ENCODE peak calls at places on chromosomes 7 and 10, in five cellular contexts. B is AG04449, X is GM13976, S is PC-3, W is endothelial cell. H is an unnamed sample.

GRCh38 chr10:52447931-52448353 is 133.9 kb downstream of the DKK1 start:
- DNase-seq in B (no peak), X (no peak), S (peak; percentile 67), W (no peak), H (no peak)

GRCh38 chr10:33706746-33707145 is 372.3 kb upstream of the NRP1 start:
- DNase-seq in B (no peak), X (no peak), S (peak; percentile 57), W (no peak), H (peak; percentile 15)

GRCh38 chr7:75638607-75639070 is 100.1 kb downstream of the HIP1 start:
- DNase-seq in B (no peak), X (peak; percentile 46), S (peak; percentile 35), W (peak; percentile 70), H (no peak)

GRCh38 chr10:114167985-114168384 is 6.0 kb downstream of the CCDC186 start:
- DNase-seq in B (no peak), X (no peak), S (no peak), W (no peak), H (no peak)

GRCh38 chr10:82245906-82246305 is 370.9 kb downstream of the NRG3 start:
- DNase-seq in B (no peak), X (no peak), S (no peak), W (no peak), H (no peak)

GRCh38 chr10:58212622-58213021 is 55.1 kb downstream of the IPMK start:
- DNase-seq in B (no peak), X (no peak), S (no peak), W (no peak), H (no peak)

GRCh38 chr7:45073031-45073842 is 15.5 kb downstream of the NACAD start:
- DNase-seq in B (no peak), X (no peak), S (no peak), W (no peak), H (no peak)

GRCh38 chr10:7856685-7857084 is 38.4 kb downstream of the TAF3 start:
- DNase-seq in B (no peak), X (no peak), S (no peak), W (no peak), H (no peak)

GRCh38 chr10:118412918-118413317 is 70.8 kb upstream of the FAM204A start:
- DNase-seq in B (no peak), X (no peak), S (no peak), W (no peak), H (no peak)

GRCh38 chr7:137696376-137696775 is 150.4 kb downstream of the DGKI start:
- DNase-seq in B (no peak), X (no peak), S (no peak), W (no peak), H (no peak)

DNA sequence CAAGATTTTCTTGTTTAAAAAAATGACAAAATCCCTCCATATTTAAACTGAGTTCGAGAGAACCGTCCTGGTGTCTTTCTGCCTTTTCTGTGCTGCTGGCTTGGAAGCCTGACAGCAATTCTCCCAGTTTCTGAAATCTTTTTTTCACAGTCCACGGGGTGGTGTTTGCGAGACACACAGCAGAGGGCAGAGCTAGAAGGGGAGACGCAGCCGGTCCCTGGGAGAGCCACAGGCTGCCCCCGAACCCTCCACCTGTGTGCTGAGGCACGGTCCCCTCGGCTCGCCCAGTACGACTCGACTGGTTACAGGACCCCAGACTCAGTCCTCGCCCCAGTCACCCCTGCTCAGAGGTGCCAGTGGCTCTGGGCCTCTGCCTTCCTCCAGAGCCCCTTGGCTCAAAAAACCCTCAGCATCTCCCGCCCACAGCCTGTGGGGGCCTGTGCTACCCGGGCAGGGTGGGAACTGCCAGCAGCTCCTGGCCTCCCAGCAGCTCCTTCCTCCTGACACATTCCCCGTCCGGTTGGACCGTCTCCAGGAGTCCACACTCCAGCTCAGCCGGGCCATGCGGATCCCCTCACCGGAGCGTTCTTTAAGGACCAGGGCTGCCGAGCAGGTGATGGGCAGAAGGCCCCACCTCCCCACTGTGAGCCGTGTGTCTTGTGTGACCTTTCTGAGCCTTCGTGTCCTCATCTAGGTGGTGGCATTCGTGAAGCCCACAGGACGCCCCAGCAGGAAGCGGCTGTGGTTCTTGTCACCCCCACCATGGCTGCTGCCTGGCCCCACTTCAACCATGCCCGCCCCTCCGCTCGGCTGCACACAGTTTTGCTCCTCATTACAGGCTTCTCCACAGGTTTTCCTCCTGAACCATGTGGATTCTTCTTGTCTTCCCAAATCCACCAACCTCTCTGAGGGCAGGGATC is 52.3 kb upstream of the EN2 start:
- DNase-seq in B (no peak), X (no peak), S (peak; percentile 9), W (peak; percentile 28), H (no peak)
- TF ChIP-seq CTCF in B (no peak), X (no peak), S (peak; percentile 27), W (no peak), H (no peak)

GRCh38 chr10:131246089-131246488 is 65.4 kb downstream of the TCERG1L start:
- DNase-seq in B (no peak), X (no peak), S (no peak), W (no peak), H (no peak)
- TF ChIP-seq CTCF in B (no peak), X (no peak), S (no peak), W (no peak), H (no peak)

DNA sequence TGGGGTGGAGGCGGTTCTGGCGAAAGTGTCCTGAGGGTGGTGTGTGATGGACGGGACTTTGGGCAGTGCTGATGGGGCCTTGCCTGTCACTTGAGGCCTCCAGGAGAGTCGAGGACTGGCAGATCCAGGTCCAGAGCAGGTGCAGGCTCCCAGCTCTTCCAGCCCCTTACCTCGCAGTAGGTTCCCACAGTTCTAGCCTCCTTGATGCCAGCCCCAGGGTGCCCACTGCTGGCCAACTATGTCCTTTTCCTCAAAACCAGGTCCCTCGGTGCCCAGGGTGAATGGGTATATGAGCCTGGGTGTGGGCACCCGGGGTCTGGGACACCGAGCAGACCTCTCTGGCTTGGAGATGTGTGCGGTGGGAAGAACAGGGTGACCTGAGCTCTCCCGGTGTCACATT is 8.3 kb downstream of the FAM20C start:
- DNase-seq in B (no peak), X (no peak), S (peak; percentile 17), W (no peak), H (no peak)
- TF ChIP-seq CTCF in B (peak; percentile 7), X (no peak), S (peak; percentile 42), W (no peak), H (no peak)

DNA sequence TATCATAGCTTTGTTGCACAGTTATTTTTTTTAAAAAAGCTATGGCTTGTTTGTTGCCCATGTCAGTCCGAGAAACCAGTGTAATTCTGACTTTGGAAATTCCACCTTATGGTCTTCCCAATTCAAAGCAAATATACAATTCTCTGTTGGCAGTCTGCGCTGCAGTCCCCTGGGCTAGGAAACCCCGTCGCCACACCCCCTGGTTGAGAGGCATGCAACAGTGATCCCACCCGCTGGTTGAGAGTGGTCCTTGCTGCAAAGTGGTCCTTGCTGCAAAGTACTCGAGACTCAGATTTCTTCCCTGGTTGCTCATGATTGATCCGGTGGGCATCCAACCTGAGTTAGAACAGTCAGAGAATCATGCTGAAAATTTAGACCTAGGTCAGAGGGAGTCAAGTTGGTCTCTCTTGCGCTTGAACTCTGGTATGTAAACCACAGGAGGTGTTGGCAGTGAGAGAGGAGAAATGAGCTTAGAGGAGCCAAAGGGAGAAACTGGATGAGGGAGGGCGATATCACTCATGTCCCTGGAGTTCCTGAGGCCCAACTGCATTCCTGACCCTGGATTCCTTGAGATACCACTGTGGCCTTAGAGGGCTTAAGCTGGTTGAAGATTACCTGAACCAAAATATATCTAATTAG is 45.0 kb upstream of the STK17A start:
- DNase-seq in B (no peak), X (no peak), S (no peak), W (no peak), H (no peak)
- TF ChIP-seq CTCF in B (no peak), X (no peak), S (no peak), W (no peak), H (no peak)

GRCh38 chr10:3544561-3544960 is 240.4 kb downstream of the KLF6 start:
- DNase-seq in B (no peak), X (no peak), S (no peak), W (no peak), H (no peak)

GRCh38 chr10:3538291-3538849 is 246.6 kb downstream of the KLF6 start:
- DNase-seq in B (no peak), X (no peak), S (peak; percentile 40), W (no peak), H (no peak)

GRCh38 chr10:3539696-3540383 is 245.2 kb downstream of the KLF6 start:
- DNase-seq in B (no peak), X (no peak), S (no peak), W (no peak), H (no peak)

GRCh38 chr10:3538850-3539531 is 246.0 kb downstream of the KLF6 start:
- DNase-seq in B (peak; percentile 97), X (no peak), S (peak; percentile 64), W (no peak), H (peak; percentile 84)

GRCh38 chr10:3542185-3542611 is 242.8 kb downstream of the KLF6 start:
- DNase-seq in B (peak; percentile 60), X (no peak), S (peak; percentile 84), W (no peak), H (no peak)
- TF ChIP-seq CTCF in B (no peak), X (no peak), S (no peak), W (no peak), H (no peak)

GRCh38 chr10:62414359-62414758 is 40.2 kb downstream of the ZNF365 start:
- DNase-seq in B (no peak), X (no peak), S (peak; percentile 88), W (no peak), H (no peak)
- TF ChIP-seq CTCF in B (peak; percentile 2), X (no peak), S (peak; percentile 91), W (peak; percentile 46), H (no peak)

DNA sequence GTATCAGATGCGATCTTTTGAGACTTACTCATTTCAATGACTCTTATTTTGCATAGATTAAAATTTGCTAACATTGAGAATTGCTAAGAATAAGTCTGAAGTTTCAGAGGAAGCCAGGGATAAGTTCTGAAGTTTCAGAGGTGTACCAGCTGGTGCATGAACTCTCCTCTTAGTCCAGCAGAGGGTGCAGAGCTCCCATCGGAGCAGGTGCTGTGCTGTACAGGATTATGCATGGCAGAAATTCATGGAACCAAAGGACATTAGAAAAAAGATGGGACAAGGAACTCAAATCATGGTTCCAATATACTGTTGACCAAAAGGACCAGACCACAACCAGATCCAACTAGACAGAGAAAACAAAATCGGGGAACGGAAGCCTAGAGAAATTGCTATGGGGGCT is 41.9 kb downstream of the MGAM2 start:
- DNase-seq in B (no peak), X (no peak), S (peak; percentile 44), W (peak; percentile 26), H (no peak)
- TF ChIP-seq CTCF in B (no peak), X (no peak), S (peak; percentile 56), W (peak; percentile 35), H (no peak)

DNA sequence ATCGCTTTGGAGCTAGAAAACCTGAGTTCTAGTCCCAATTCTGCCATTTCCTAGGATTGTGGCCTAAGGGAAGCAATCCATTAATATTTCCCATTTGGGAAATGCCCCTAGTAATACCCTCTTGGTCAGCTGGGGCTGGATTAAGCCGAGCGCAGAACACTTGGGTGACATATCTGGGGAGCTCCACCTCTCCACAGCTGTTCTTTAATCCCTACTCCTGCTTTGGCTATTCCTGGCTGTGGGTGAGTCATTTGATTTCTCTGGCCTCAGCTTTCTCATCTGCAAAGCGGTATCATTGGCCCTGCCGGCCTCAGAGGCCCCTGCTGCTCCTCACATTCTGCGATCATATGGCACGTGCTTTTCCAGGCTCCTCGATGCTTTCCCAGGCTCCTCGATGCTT is 108.3 kb downstream of the BUB3 start:
- DNase-seq in B (no peak), X (no peak), S (no peak), W (no peak), H (no peak)
- TF ChIP-seq CTCF in B (no peak), X (no peak), S (no peak), W (no peak), H (no peak)